ENCODE peak calls at places on chromosomes 1 and 21, in four cellular contexts. E is PC-3, D is HepG2, L is endothelial cell of umbilical vein. O is an unnamed sample.
A peak's percentile ranks its signal among the peaks of the same experiment; 100 is the strongest.

GRCh38 chr1:22018583-22019559 is 17.4 kb downstream of the CELA3A start:
- DNase-seq in E (peak; percentile 97), L (peak; percentile 78), D (no peak), O (peak; percentile 73)

GRCh38 chr1:66244429-66244828 is 289.5 kb upstream of the SGIP1 start:
- DNase-seq in L (no peak), E (no peak), D (no peak), O (peak; percentile 46)

GRCh38 chr1:156095906-156096508 is 13.7 kb upstream of the MEX3A start:
- DNase-seq in L (no peak), E (no peak), D (no peak), O (no peak)

GRCh38 chr1:175521265-175522040 is 221.9 kb downstream of the TNR start:
- DNase-seq in E (peak; percentile 16), D (no peak), L (peak; percentile 63), O (no peak)

GRCh38 chr1:25204797-25205441 is 27.4 kb downstream of the SYF2 start:
- DNase-seq in D (peak; percentile 66), L (peak; percentile 21), E (peak; percentile 65), O (peak; percentile 68)

GRCh38 chr1:82465024-82465423 is 664.3 kb downstream of the ADGRL2 start:
- DNase-seq in D (no peak), L (no peak), E (no peak), O (no peak)

GRCh38 chr1:239505094-239505493 is 118.7 kb downstream of the CHRM3 start:
- DNase-seq in L (no peak), D (no peak), E (no peak), O (no peak)

GRCh38 chr21:31110430-31110829 is 72.2 kb upstream of the KRTAP19-8 start:
- DNase-seq in E (no peak), L (no peak), D (no peak), O (no peak)

GRCh38 chr1:151024540-151025146 is 11.7 kb upstream of the BNIPL start:
- DNase-seq in L (peak; percentile 74), E (peak; percentile 75), D (peak; percentile 58), O (peak; percentile 69)

GRCh38 chr1:162956922-162957321 is 95.9 kb upstream of the CCDC190 start:
- DNase-seq in D (no peak), L (no peak), E (no peak), O (peak; percentile 11)

GRCh38 chr21:42068592-42068991 is 2.5 kb upstream of the UMODL1 start:
- DNase-seq in E (no peak), L (no peak), D (no peak), O (no peak)

GRCh38 chr1:218284377-218284916 is 646 bp upstream of the RRP15 start:
- DNase-seq in E (peak; percentile 61), D (no peak), L (no peak), O (no peak)

GRCh38 chr1:155513300-155513926 is 49.2 kb downstream of the ASH1L start:
- DNase-seq in E (peak; percentile 33), D (no peak), L (no peak), O (peak; percentile 59)

GRCh38 chr1:69077633-69078032 is 490.1 kb upstream of the LRRC7 start:
- DNase-seq in L (no peak), E (no peak), D (no peak), O (no peak)

GRCh38 chr1:156747737-156748669 is 3.5 kb downstream of the HDGF start:
- DNase-seq in E (no peak), D (no peak), L (peak; percentile 17), O (peak; percentile 27)

GRCh38 chr1:56447732-56448276 is 131.6 kb downstream of the PLPP3 start:
- DNase-seq in E (no peak), L (no peak), D (no peak), O (no peak)

GRCh38 chr1:227893696-227894305 is 53.9 kb downstream of the WNT9A start:
- DNase-seq in E (no peak), D (no peak), L (no peak), O (no peak)

GRCh38 chr21:46023126-46023985 is 41.8 kb downstream of the COL6A1 start:
- DNase-seq in E (no peak), D (no peak), L (no peak), O (no peak)

GRCh38 chr1:55645286-55645685 is 430.1 kb upstream of the USP24 start:
- DNase-seq in L (no peak), D (no peak), E (no peak), O (no peak)

GRCh38 chr1:8133190-8133589 is 107.1 kb upstream of the ERRFI1 start:
- DNase-seq in D (no peak), L (no peak), E (no peak), O (peak; percentile 46)

GRCh38 chr1:206738370-206739366 is 31.9 kb upstream of the IL19 start:
- DNase-seq in L (no peak), E (peak; percentile 82), D (peak; percentile 17), O (peak; percentile 33)

GRCh38 chr1:6172549-6172948 is 7.6 kb downstream of the CHD5 start:
- DNase-seq in L (no peak), D (peak; percentile 36), E (peak; percentile 50), O (no peak)

GRCh38 chr1:46166521-46167462 is 8.1 kb upstream of the TSPAN1 start:
- DNase-seq in L (peak; percentile 37), D (no peak), E (no peak), O (no peak)
- TF ChIP-seq EZH2 in L (no peak), D (no peak), E (no peak), O (no peak)

GRCh38 chr1:2288308-2288707 is 60.2 kb downstream of the SKI start:
- DNase-seq in D (no peak), L (no peak), E (no peak), O (no peak)

GRCh38 chr1:2289607-2290006 is 61.5 kb downstream of the SKI start:
- DNase-seq in D (no peak), L (no peak), E (no peak), O (no peak)

GRCh38 chr1:2288816-2289536 is 60.9 kb downstream of the SKI start:
- DNase-seq in L (no peak), E (no peak), D (no peak), O (no peak)

GRCh38 chr1:2290595-2291510 is 62.7 kb downstream of the SKI start:
- DNase-seq in L (peak; percentile 94), D (no peak), E (no peak), O (peak; percentile 99)

GRCh38 chr1:2290171-2290578 is 62.1 kb downstream of the SKI start:
- DNase-seq in L (no peak), D (no peak), E (no peak), O (no peak)
- H3K4me3 ChIP-seq in L (no peak overlapping the region), D (no peak overlapping the region), E (no peak overlapping the region), O (peak overlapping the region; percentile 8)

DNA sequence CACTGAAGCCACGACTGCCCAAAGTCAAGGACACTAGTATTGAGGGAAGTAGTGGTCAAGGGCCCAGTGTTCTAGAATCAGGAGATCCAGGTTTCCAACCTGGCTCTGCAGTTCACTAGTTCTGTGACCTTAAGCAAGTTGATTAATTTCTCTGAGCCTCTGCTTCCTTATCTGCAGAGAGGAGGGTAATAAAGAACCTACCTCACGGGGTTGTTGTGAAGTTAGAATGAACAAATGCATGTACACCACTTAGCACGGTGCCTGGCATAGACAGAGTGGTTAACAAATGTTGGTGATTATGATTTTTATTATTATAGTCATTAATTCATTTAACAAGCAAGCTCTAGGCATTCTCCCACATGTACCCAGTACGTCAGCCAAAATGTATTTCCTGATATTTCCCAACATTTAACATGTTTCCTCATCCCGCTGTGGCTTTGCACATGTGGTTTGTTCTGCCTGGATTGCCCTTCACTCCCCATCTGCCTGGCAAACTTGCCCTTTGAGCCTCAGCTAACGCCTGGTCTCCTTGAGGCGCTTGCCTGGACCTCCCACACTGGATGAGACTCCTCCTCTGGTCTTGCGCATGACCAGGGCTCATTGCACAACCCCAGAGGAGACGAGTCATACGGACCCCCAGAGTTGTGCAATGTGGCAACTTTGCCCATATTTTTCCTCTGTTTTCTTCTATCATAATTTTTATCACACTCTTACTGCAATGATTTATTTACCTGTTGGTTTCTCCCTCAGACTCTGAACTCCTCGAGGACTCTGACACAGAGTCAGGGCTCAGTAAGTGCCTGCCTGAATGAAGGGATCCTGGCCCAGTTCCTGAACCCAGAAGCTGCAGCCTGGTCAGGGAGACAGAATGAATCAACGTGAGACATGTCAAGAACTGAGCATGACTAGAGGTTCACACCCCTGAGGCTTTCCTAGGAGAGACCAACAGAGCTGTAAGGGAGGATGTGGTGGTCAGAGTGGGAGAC is 20.7 kb upstream of the MFSD2A start:
- DNase-seq in E (peak; percentile 32), L (no peak), D (peak; percentile 86), O (peak; percentile 99)
- H3K9ac ChIP-seq in E (no peak overlapping the region), L (no peak overlapping the region), D (no peak overlapping the region), O (no peak overlapping the region)

DNA sequence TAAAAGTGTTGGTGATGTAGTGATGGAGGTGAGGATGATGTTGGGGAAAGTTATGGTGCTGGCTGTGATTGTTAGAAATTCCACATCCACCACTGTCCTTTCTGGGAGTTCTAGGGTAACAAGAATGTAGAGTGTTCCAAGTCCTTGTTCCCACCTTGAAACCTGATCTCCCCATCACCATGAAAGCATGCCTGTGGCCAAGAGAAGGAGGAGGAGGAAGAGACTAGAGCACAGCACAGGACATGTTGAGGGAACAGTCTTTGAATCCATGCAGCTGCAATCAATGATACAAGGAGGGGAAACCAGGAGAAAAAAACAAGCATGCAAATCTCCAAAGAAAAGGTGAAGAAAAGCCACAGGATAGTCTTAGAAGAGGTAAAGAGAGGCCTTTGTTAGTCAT is 45.9 kb upstream of the ARTN start:
- DNase-seq in L (no peak), E (peak; percentile 18), D (no peak), O (no peak)
- TF ChIP-seq EZH2 in L (no peak), E (no peak), D (no peak), O (no peak)

DNA sequence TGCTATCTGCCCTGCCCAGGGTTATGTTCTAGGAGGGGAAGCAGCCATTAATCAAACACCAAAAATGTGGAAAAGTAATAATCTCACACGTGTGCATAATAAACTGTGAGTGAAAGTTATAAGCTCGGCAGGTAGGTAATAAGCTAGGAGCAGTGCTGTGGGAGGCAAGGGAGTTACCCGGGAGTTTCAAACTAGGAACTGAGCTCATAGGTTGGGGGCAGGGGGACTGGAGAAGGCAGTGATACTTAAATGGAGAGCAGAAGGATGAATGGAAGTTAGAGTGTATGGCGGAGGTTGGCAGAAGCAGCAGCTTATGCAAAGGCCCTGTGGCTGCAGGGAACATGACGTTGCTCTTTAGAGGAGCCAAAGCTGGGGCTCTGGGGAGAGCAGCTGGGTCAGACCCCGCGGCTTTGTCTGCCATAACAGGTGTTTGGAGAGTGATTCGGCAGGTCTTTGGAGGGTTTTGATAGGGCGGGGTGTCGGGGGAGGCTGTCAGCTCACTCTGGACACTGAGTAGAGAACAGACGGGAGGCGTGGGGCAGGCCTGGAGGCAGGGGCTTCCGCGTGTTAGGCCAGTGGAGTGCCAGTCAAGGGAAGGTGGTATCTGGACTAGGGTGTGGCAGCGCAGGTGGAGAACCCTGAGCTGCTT is 20.0 kb downstream of the PTPRF start:
- DNase-seq in L (no peak), E (no peak), D (no peak), O (no peak)
- H3K4me3 ChIP-seq in L (no peak overlapping the region), E (peak overlapping the region; percentile 69), D (no peak overlapping the region), O (no peak overlapping the region)

GRCh38 chr1:17005365-17005740 is 6.4 kb downstream of the ATP13A2 start:
- DNase-seq in E (no peak), D (no peak), L (no peak), O (no peak)
- H3K9ac ChIP-seq in E (no peak overlapping the region), D (no peak overlapping the region), L (no peak overlapping the region), O (no peak overlapping the region)